ENCODE peak calls at places on chromosomes 12 and 14, in eight cellular contexts. O, F, Y, E, G, Q, P and K are unnamed samples.

GRCh38 chr12:3141339-3142321 is 64.5 kb downstream of the TSPAN9 start:
- DNase-seq in O (no peak), F (no peak), Y (no peak), E (no peak), G (no peak), Q (no peak), P (no peak), K (no peak)

GRCh38 chr12:46663297-46663696 is 162.5 kb downstream of the SLC38A4 start:
- DNase-seq in O (peak; percentile 22), F (no peak), Y (no peak), E (no peak), G (no peak), Q (no peak), P (no peak), K (no peak)

GRCh38 chr14:67820428-67820881 is 876 bp downstream of the RAD51B start:
- DNase-seq in O (peak; percentile 21), F (no peak), Y (no peak), E (no peak), G (no peak), Q (peak; percentile 36), P (no peak), K (no peak)

GRCh38 chr12:48999371-49000131 is at the start of gene DDN:
- DNase-seq in O (peak; percentile 63), F (no peak), Y (no peak), E (no peak), G (peak; percentile 89), Q (no peak), P (no peak), K (no peak)

GRCh38 chr12:33116284-33116683 is 219.7 kb upstream of the PKP2 start:
- DNase-seq in O (no peak), F (no peak), Y (no peak), E (no peak), G (no peak), Q (no peak), P (no peak), K (no peak)

GRCh38 chr12:133181238-133181959 is at the start of gene ZNF268:
- DNase-seq in O (peak; percentile 97), F (peak; percentile 88), Y (peak; percentile 93), E (no peak), G (peak; percentile 96), Q (peak; percentile 94), P (peak; percentile 90), K (peak; percentile 95)

GRCh38 chr14:74275265-74275841 is 27.4 kb downstream of the ABCD4 start:
- DNase-seq in O (peak; percentile 24), F (no peak), Y (no peak), E (no peak), G (no peak), Q (no peak), P (no peak), K (no peak)

GRCh38 chr12:43090981-43091380 is 461.0 kb downstream of the ADAMTS20 start:
- DNase-seq in O (no peak), F (no peak), Y (no peak), E (no peak), G (no peak), Q (no peak), P (no peak), K (no peak)

GRCh38 chr14:104576607-104577332 is 2.8 kb upstream of the C14orf180 start:
- DNase-seq in O (peak; percentile 39), F (no peak), Y (no peak), E (no peak), G (no peak), Q (peak; percentile 83), P (no peak), K (no peak)

GRCh38 chr12:85310456-85311076 is 30.5 kb downstream of the ALX1 start:
- DNase-seq in O (peak; percentile 20), F (no peak), Y (no peak), E (no peak), G (no peak), Q (no peak), P (no peak), K (no peak)

GRCh38 chr12:65603428-65604351 is 220.6 kb upstream of the HMGA2 start:
- DNase-seq in O (peak; percentile 48), F (no peak), Y (peak; percentile 17), E (no peak), G (no peak), Q (peak; percentile 11), P (no peak), K (no peak)

GRCh38 chr12:68376901-68377300 is 44.7 kb upstream of the MDM1 start:
- DNase-seq in O (no peak), F (no peak), Y (no peak), E (no peak), G (no peak), Q (no peak), P (no peak), K (no peak)

GRCh38 chr14:88868558-88869159 is 44.2 kb downstream of the TTC8 start:
- DNase-seq in O (peak; percentile 23), F (no peak), Y (no peak), E (no peak), G (no peak), Q (no peak), P (no peak), K (no peak)

GRCh38 chr12:127381681-127382080 is 885.3 kb upstream of the TMEM132C start:
- DNase-seq in O (no peak), F (no peak), Y (no peak), E (no peak), G (no peak), Q (no peak), P (no peak), K (no peak)

GRCh38 chr12:53696285-53696654 is 20.4 kb upstream of the ATP5MC2 start:
- DNase-seq in O (peak; percentile 93), F (no peak), Y (peak; percentile 54), E (no peak), G (no peak), Q (peak; percentile 78), P (peak; percentile 26), K (peak; percentile 67)

GRCh38 chr12:59036973-59037807 is 116.9 kb upstream of the LRIG3 start:
- DNase-seq in O (no peak), F (no peak), Y (no peak), E (no peak), G (no peak), Q (no peak), P (no peak), K (no peak)

GRCh38 chr14:29712586-29712985 is 215.1 kb downstream of the PRKD1 start:
- DNase-seq in O (no peak), F (no peak), Y (no peak), E (no peak), G (no peak), Q (no peak), P (no peak), K (no peak)

GRCh38 chr12:96720363-96720705 is 186.7 kb upstream of the NEDD1 start:
- DNase-seq in O (peak; percentile 27), F (no peak), Y (no peak), E (no peak), G (peak; percentile 43), Q (peak; percentile 8), P (peak; percentile 56), K (no peak)

GRCh38 chr14:91244501-91244901 is at the start of gene GPR68:
- DNase-seq in O (no peak), F (no peak), Y (no peak), E (no peak), G (peak; percentile 74), Q (peak; percentile 22), P (no peak), K (no peak)

GRCh38 chr12:71216725-71217579 is 59.2 kb upstream of the TSPAN8 start:
- DNase-seq in O (peak; percentile 45), F (no peak), Y (peak; percentile 16), E (no peak), G (no peak), Q (peak; percentile 68), P (no peak), K (peak; percentile 59)

GRCh38 chr14:75711796-75712211 is 50.8 kb downstream of the TTLL5 start:
- DNase-seq in O (peak; percentile 68), F (peak; percentile 44), Y (no peak), E (no peak), G (peak; percentile 39), Q (peak; percentile 13), P (peak; percentile 77), K (peak; percentile 88)

GRCh38 chr12:118035194-118036041 is 18.9 kb downstream of the RFC5 start:
- DNase-seq in O (peak; percentile 62), F (no peak), Y (no peak), E (no peak), G (no peak), Q (peak; percentile 16), P (no peak), K (no peak)

GRCh38 chr12:132445884-132446471 is 44.0 kb upstream of the FBRSL1 start:
- DNase-seq in O (peak; percentile 100), F (no peak), Y (no peak), E (no peak), G (no peak), Q (peak; percentile 67), P (peak; percentile 49), K (peak; percentile 60)

GRCh38 chr14:100313464-100314230 is 7.4 kb upstream of the SLC25A29 start:
- DNase-seq in O (no peak), F (no peak), Y (no peak), E (no peak), G (no peak), Q (no peak), P (no peak), K (no peak)

GRCh38 chr14:102527255-102528232 is 18.0 kb upstream of the ANKRD9 start:
- DNase-seq in O (peak; percentile 89), F (no peak), Y (no peak), E (no peak), G (peak; percentile 78), Q (peak; percentile 84), P (no peak), K (no peak)

GRCh38 chr12:105218434-105218833 is 17.5 kb downstream of the APPL2 start:
- DNase-seq in O (no peak), F (no peak), Y (no peak), E (no peak), G (peak; percentile 34), Q (no peak), P (no peak), K (no peak)

GRCh38 chr12:68633614-68634558 is 23.2 kb downstream of the RAP1B start:
- DNase-seq in O (no peak), F (no peak), Y (no peak), E (no peak), G (no peak), Q (no peak), P (no peak), K (no peak)

GRCh38 chr14:99268776-99269510 is 3.1 kb downstream of the BCL11B start:
- DNase-seq in O (no peak), F (no peak), Y (no peak), E (no peak), G (no peak), Q (no peak), P (no peak), K (no peak)
- H3K27ac ChIP-seq in O (no peak overlapping the region), F (no peak overlapping the region), Y (peak overlapping the region; percentile 48), E (peak overlapping the region; percentile 49), G (no peak overlapping the region), Q (peak overlapping the region; percentile 23), P (no peak overlapping the region), K (no peak overlapping the region)

GRCh38 chr14:70907172-70907995 is at the start of gene PCNX1:
- DNase-seq in O (peak; percentile 85), F (peak; percentile 90), Y (peak; percentile 81), E (no peak), G (peak; percentile 98), Q (peak; percentile 90), P (peak; percentile 93), K (peak; percentile 91)
- TF ChIP-seq POLR2A in O (peak; percentile 55), F (peak; percentile 58), Y (no peak), E (no peak), G (peak; percentile 13), Q (peak; percentile 36), P (peak; percentile 70), K (peak; percentile 71)

GRCh38 chr14:69879175-69880047 is at the start of gene SMOC1:
- DNase-seq in O (peak; percentile 73), F (no peak), Y (no peak), E (peak; percentile 88), G (peak; percentile 84), Q (peak; percentile 65), P (peak; percentile 92), K (peak; percentile 55)
- H3K27ac ChIP-seq in O (peak within 1 kb of the TSS; percentile 79), F (no peak within 1 kb of the TSS), Y (no peak within 1 kb of the TSS), E (no peak within 1 kb of the TSS), G (no peak within 1 kb of the TSS), Q (no peak within 1 kb of the TSS), P (peak within 1 kb of the TSS; percentile 91), K (no peak within 1 kb of the TSS)

GRCh38 chr12:26126340-26127284 is 1.8 kb upstream of the BHLHE41 start:
- DNase-seq in O (peak; percentile 80), F (peak; percentile 82), Y (peak; percentile 71), E (no peak), G (peak; percentile 96), Q (peak; percentile 87), P (peak; percentile 78), K (peak; percentile 94)
- TF ChIP-seq POLR2A in O (no peak), F (peak; percentile 13), Y (peak; percentile 40), E (no peak), G (no peak), Q (peak; percentile 29), P (no peak), K (peak; percentile 42)